ENCODE peak calls at places on chromosomes 1 and 21, in ten cellular contexts. D is upper lobe of right lung, E is heart right ventricle, F is cardiac muscle cell, K is sigmoid colon, G is uterus, J is brain microvascular endothelial cell, M is spleen, Y is OCI-LY7, Q is neural progenitor cell. S is an unnamed sample.

GRCh38 chr1:22255341-22256212 is 112.7 kb upstream of the WNT4 start:
- DNase-seq in F (peak), Q (no peak), D (no peak), G (no peak), Y (no peak), J (peak), K (no peak), M (no peak), E (no peak), S (no peak)

GRCh38 chr21:34882719-34883131 is 166.4 kb downstream of the RUNX1 start:
- DNase-seq in F (no peak), D (no peak), G (no peak), M (no peak), J (no peak), E (no peak), Q (no peak), K (no peak), Y (peak), S (no peak)

GRCh38 chr1:53112271-53112774 is 30.1 kb downstream of the SLC1A7 start:
- DNase-seq in M (no peak), G (no peak), Y (no peak), J (peak), K (no peak), F (peak), E (no peak), Q (no peak), D (no peak), S (no peak)

GRCh38 chr1:149916193-149916926 is 1.3 kb downstream of the SV2A start:
- DNase-seq in Q (no peak), D (no peak), F (no peak), M (no peak), Y (no peak), K (no peak), J (no peak), G (no peak), E (no peak), S (no peak)

GRCh38 chr1:151989131-151989868 is 4.4 kb downstream of the S100A10 start:
- DNase-seq in Y (no peak), K (peak), D (peak), J (peak), Q (no peak), F (peak), G (peak), E (peak), M (no peak), S (no peak)

GRCh38 chr21:15788847-15789548 is 59.2 kb downstream of the USP25 start:
- DNase-seq in Q (no peak), F (peak), E (no peak), M (no peak), Y (no peak), K (no peak), J (no peak), G (no peak), D (no peak), S (no peak)

GRCh38 chr1:53090227-53091147 is 28.5 kb downstream of the PODN start:
- DNase-seq in E (no peak), J (no peak), Y (no peak), D (peak), M (no peak), K (no peak), F (no peak), G (no peak), Q (no peak), S (no peak)

GRCh38 chr1:8457771-8458409 is 140.0 kb downstream of the SLC45A1 start:
- DNase-seq in D (no peak), M (no peak), Q (no peak), J (no peak), F (no peak), E (no peak), K (no peak), Y (peak), G (no peak), S (no peak)

GRCh38 chr21:44291078-44291935 is 5.6 kb downstream of the AIRE start:
- DNase-seq in K (no peak), M (peak), J (no peak), E (no peak), Y (no peak), G (no peak), D (no peak), F (no peak), Q (no peak), S (no peak)

GRCh38 chr1:94580367-94581115 is 39.0 kb upstream of the F3 start:
- DNase-seq in J (peak), Q (no peak), F (peak), Y (no peak), D (no peak), K (no peak), G (no peak), E (no peak), M (no peak), S (no peak)

GRCh38 chr1:27152829-27153548 is 1.9 kb downstream of the SLC9A1 start:
- DNase-seq in E (no peak), G (no peak), M (no peak), D (no peak), Q (no peak), J (no peak), F (no peak), Y (no peak), K (no peak), S (no peak)

GRCh38 chr1:28056129-28056925 is 32.1 kb downstream of the EYA3 start:
- DNase-seq in K (no peak), D (no peak), J (no peak), Q (no peak), E (no peak), F (no peak), G (no peak), M (no peak), Y (no peak), S (no peak)

GRCh38 chr1:46315669-46316403 is 12.3 kb downstream of the UQCRH start:
- DNase-seq in F (no peak), J (peak), G (no peak), M (no peak), D (no peak), Q (no peak), K (no peak), Y (no peak), E (no peak), S (no peak)

GRCh38 chr1:46248122-46248920 is 758 bp downstream of the RAD54L start:
- DNase-seq in Q (peak), D (no peak), J (no peak), M (peak), Y (peak), G (peak), K (peak), E (no peak), F (no peak), S (no peak)

GRCh38 chr1:94852758-94853157 is 32.6 kb downstream of the SLC44A3 start:
- DNase-seq in Q (no peak), K (no peak), G (no peak), E (no peak), F (peak), Y (no peak), J (no peak), D (no peak), M (no peak), S (no peak)

GRCh38 chr1:18534810-18535205 is 54.1 kb downstream of the KLHDC7A start:
- DNase-seq in J (no peak), D (no peak), Q (no peak), M (no peak), F (no peak), E (no peak), K (no peak), Y (peak), G (no peak), S (no peak)

GRCh38 chr21:35284199-35284598 is 235.1 kb upstream of the RUNX1 start:
- DNase-seq in D (no peak), Y (no peak), Q (no peak), G (peak), J (no peak), M (no peak), F (peak), E (peak), K (no peak), S (no peak)

GRCh38 chr1:93608188-93609109 is 73.2 kb downstream of the BCAR3 start:
- DNase-seq in G (no peak), Y (no peak), J (no peak), D (no peak), Q (peak), F (peak), E (peak), K (peak), M (no peak), S (no peak)

GRCh38 chr1:39491146-39491921 is at the start of gene BMP8A:
- DNase-seq in F (peak), D (peak), E (no peak), G (peak), Q (peak), M (peak), K (peak), J (no peak), Y (peak), S (no peak)

GRCh38 chr1:14746393-14746792 is 147.9 kb downstream of the KAZN start:
- DNase-seq in F (no peak), K (no peak), D (no peak), J (no peak), Y (no peak), Q (no peak), M (no peak), G (no peak), E (no peak), S (no peak)

GRCh38 chr1:1004780-1005697 is 5.1 kb upstream of the HES4 start:
- DNase-seq in G (no peak), F (peak), M (no peak), Y (no peak), J (no peak), Q (peak), K (peak), E (no peak), D (peak), S (no peak)

GRCh38 chr21:43767980-43768867 is 7.9 kb downstream of the CSTB start:
- DNase-seq in E (no peak), Y (no peak), F (peak), M (no peak), K (no peak), J (peak), Q (peak), D (peak), G (no peak), S (no peak)

GRCh38 chr1:45583666-45584350 is at the start of gene NASP:
- DNase-seq in Q (peak), K (peak), D (peak), F (peak), G (peak), M (peak), Y (peak), J (peak), E (peak), S (peak)

GRCh38 chr1:208917281-208917680 is 666.2 kb upstream of the CAMK1G start:
- DNase-seq in Y (no peak), K (no peak), M (no peak), F (no peak), E (no peak), G (no peak), Q (no peak), J (no peak), D (no peak), S (no peak)

GRCh38 chr1:172005856-172006255 is 164.6 kb downstream of the DNM3 start:
- DNase-seq in Y (no peak), Q (no peak), K (no peak), G (no peak), M (no peak), D (no peak), E (no peak), J (no peak), F (peak), S (no peak)

GRCh38 chr1:205917466-205918248 is 25.6 kb downstream of the SLC26A9 start:
- DNase-seq in J (no peak), F (no peak), G (no peak), D (no peak), Y (no peak), E (no peak), Q (no peak), M (peak), K (peak), S (no peak)

GRCh38 chr1:165114022-165114888 is 242.3 kb downstream of the LMX1A start:
- DNase-seq in F (peak), G (peak), K (no peak), Q (peak), M (no peak), E (no peak), Y (peak), D (no peak), J (peak), S (no peak)

GRCh38 chr1:17710889-17711576 is 44.1 kb upstream of the ACTL8 start:
- DNase-seq in J (no peak), M (no peak), K (no peak), F (no peak), G (no peak), E (no peak), D (no peak), Y (no peak), Q (no peak), S (no peak)

GRCh38 chr1:29967261-29967660 is 730.9 kb downstream of the PTPRU start:
- DNase-seq in G (no peak), M (no peak), E (no peak), Q (no peak), D (no peak), J (no peak), K (no peak), Y (no peak), F (no peak), S (no peak)

GRCh38 chr1:24910751-24911650 is 19.1 kb downstream of the RUNX3 start:
- DNase-seq in M (peak), F (peak), G (no peak), D (no peak), E (no peak), Y (no peak), K (no peak), J (peak), Q (no peak), S (no peak)

GRCh38 chr1:2961081-2961480 is 60.2 kb upstream of the ACTRT2 start:
- DNase-seq in Y (no peak), K (peak), D (peak), F (no peak), J (no peak), M (peak), G (no peak), Q (no peak), E (no peak), S (no peak)

GRCh38 chr21:45998276-45998701 is 16.7 kb downstream of the COL6A1 start:
- DNase-seq in Q (no peak), M (peak), G (no peak), J (no peak), K (peak), E (peak), D (no peak), F (no peak), Y (no peak), S (no peak)

GRCh38 chr1:45769261-45769932 is 18.9 kb upstream of the IPP start:
- DNase-seq in E (no peak), F (peak), M (no peak), Q (peak), K (no peak), J (peak), G (no peak), D (no peak), Y (no peak), S (no peak)

GRCh38 chr1:36099681-36100341 is 11.1 kb downstream of the ADPRS start:
- DNase-seq in F (peak), G (peak), K (peak), M (peak), Y (peak), E (peak), D (peak), Q (peak), J (peak), S (no peak)

GRCh38 chr1:103516693-103517092 is 8.8 kb upstream of the RNPC3 start:
- DNase-seq in M (no peak), D (no peak), Q (no peak), G (no peak), E (no peak), K (no peak), J (peak), F (no peak), Y (no peak), S (no peak)

GRCh38 chr1:156476501-156477298 is 23.9 kb downstream of the MEF2D start:
- DNase-seq in Y (no peak), F (peak), G (peak), Q (no peak), E (no peak), K (peak), J (peak), M (no peak), D (no peak), S (no peak)

GRCh38 chr1:210441028-210441427 is 112.3 kb downstream of the HHAT start:
- DNase-seq in G (no peak), Q (no peak), E (no peak), M (no peak), F (no peak), Y (no peak), K (no peak), D (no peak), J (no peak), S (no peak)

GRCh38 chr1:210438928-210439841 is 110.5 kb downstream of the HHAT start:
- DNase-seq in M (no peak), J (peak), Y (no peak), D (no peak), K (no peak), F (peak), E (no peak), Q (no peak), G (no peak), S (no peak)

GRCh38 chr1:210437111-210437510 is 108.4 kb downstream of the HHAT start:
- DNase-seq in E (no peak), D (no peak), G (no peak), F (no peak), J (peak), Q (no peak), K (no peak), M (no peak), Y (no peak), S (no peak)

GRCh38 chr1:210437781-210438180 is 109.1 kb downstream of the HHAT start:
- DNase-seq in Q (no peak), G (no peak), E (no peak), D (no peak), M (no peak), K (no peak), J (no peak), F (no peak), Y (no peak), S (no peak)

DNA sequence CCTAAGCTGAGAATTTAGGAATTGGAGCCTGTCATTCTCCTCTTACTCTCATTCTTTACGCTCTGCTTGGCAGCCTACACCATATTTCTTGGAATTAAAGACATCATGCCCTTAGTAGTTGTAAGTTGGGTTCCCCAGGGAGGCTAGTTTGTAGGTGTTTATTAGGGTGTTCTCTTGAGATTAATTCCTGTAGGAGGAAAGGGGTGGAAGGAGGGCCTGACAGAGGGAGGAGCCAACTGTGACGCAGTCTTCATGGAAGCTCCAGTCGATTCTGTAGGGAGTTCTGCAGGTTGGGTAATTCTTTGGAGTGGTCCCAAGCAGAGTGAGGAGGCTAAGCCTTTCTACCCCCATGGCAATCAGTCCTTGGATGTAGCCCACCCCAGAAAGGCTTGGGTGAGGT is 111.4 kb downstream of the HHAT start:
- DNase-seq in G (no peak), J (no peak), M (no peak), Y (no peak), D (no peak), Q (no peak), K (no peak), E (no peak), F (no peak), S (no peak)
- H3K27ac ChIP-seq in G (no peak), J (peak), M (no peak), Y (no peak), D (no peak), Q (no peak), K (no peak), E (no peak), F (no peak), S (no peak)

DNA sequence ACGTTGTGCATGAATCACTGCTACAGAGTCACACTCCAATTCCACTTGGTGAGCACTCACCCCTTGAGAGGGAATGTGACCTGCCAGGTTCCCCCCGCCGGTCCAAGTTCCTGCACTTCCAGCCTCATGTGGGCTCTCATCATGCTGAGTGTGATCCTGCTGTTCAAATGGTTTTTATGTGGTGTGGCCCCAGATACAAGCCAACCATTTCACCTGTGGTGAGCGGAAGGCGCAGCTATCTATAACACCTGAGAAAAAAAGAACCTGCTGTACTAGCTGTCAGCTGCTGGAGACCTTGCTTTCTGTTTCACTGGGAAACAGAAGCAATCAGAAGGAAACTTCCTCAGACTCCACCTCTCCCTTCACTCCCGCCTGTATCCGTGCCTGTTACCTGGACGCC is 64.5 kb upstream of the RPL11 start:
- DNase-seq in Q (no peak), D (no peak), G (no peak), F (no peak), M (no peak), K (no peak), Y (peak), E (no peak), J (no peak), S (no peak)
- H3K4me3 ChIP-seq in Q (no peak), D (peak), G (no peak), F (no peak), M (no peak), K (no peak), Y (peak), E (no peak), J (no peak), S (no peak)

GRCh38 chr1:243708210-243708609 is 141.8 kb downstream of the AKT3 start:
- DNase-seq in E (no peak), D (no peak), K (no peak), J (no peak), Q (no peak), Y (no peak), G (no peak), M (no peak), F (peak), S (no peak)
- TF ChIP-seq CTCF in E (no peak), D (peak), K (no peak), J (no peak), Q (peak), Y (peak), G (no peak), M (no peak), F (peak), S (peak)

GRCh38 chr1:230068952-230069684 is 2.1 kb downstream of the GALNT2 start:
- DNase-seq in F (no peak), Q (peak), E (no peak), D (peak), Y (peak), G (no peak), J (no peak), K (no peak), M (no peak), S (no peak)
- H3K27ac ChIP-seq in F (no peak), Q (no peak), E (no peak), D (no peak), Y (no peak), G (no peak), J (no peak), K (no peak), M (no peak), S (no peak)

GRCh38 chr1:170067253-170067819 is 7.2 kb downstream of the KIFAP3 start:
- DNase-seq in D (no peak), G (no peak), J (peak), Q (no peak), M (no peak), Y (no peak), F (peak), K (no peak), E (no peak), S (no peak)
- H3K4me3 ChIP-seq in D (no peak), G (no peak), J (no peak), Q (no peak), M (no peak), Y (no peak), F (peak), K (no peak), E (no peak), S (no peak)

DNA sequence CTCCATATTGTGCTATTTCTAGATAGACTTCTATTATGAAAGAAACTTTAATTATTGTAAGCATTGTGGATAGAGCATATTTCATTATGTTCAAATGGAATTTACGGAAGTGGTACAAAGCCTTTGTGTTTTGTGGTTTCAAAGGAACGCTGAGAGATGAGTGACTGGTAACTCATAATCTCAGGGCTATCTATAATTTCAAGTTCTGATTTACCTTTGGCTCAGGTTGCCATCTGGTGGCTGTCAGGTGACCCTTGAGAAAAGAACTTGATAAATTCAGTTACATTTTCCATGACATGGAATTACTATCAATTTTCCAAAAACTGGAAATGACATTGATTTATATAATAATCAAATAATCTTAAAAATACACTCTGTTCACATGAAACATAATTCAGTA is 12.2 kb downstream of the NTNG1 start:
- DNase-seq in Q (no peak), G (no peak), Y (peak), K (no peak), E (no peak), M (no peak), J (no peak), F (no peak), D (no peak), S (no peak)
- TF ChIP-seq CTCF in Q (peak), G (no peak), Y (peak), K (no peak), E (no peak), M (no peak), J (peak), F (no peak), D (no peak), S (no peak)

GRCh38 chr1:109636201-109636952 is 16.7 kb downstream of the AMPD2 start:
- DNase-seq in G (no peak), M (no peak), Y (no peak), F (peak), D (no peak), Q (no peak), K (peak), E (no peak), J (peak), S (no peak)
- H3K27ac ChIP-seq in G (no peak), M (no peak), Y (no peak), F (no peak), D (no peak), Q (no peak), K (no peak), E (no peak), J (no peak), S (peak)

GRCh38 chr1:159076753-159077656 is at the start of gene AIM2:
- DNase-seq in K (no peak), Y (peak), Q (no peak), E (no peak), M (peak), D (peak), G (no peak), F (no peak), J (no peak), S (no peak)
- H3K4me3 ChIP-seq in K (no peak), Y (peak), Q (no peak), E (no peak), M (peak), D (peak), G (no peak), F (no peak), J (no peak), S (no peak)